ENCODE peak calls at places on chromosomes 3 and 15, in ten cellular contexts. Q is transverse colon, Z is B cell, Y is cardiac muscle cell, O is AG10803, V is breast epithelium, S is omental fat pad, L is spleen, F is upper lobe of left lung, W is OCI-LY7. D is an unnamed sample.

GRCh38 chr3:152316318-152316717 is 47.6 kb downstream of the MBNL1 start:
- DNase-seq in V (no peak), W (no peak), Q (no peak), S (no peak), Z (no peak), L (no peak), O (no peak), F (no peak), Y (no peak), D (no peak)

GRCh38 chr3:39192490-39193092 is at the start of gene XIRP1:
- DNase-seq in Q (no peak), F (no peak), W (no peak), O (no peak), Z (no peak), V (no peak), Y (peak), L (no peak), S (no peak), D (no peak)

GRCh38 chr3:43997788-43998373 is 243.8 kb upstream of the TOPAZ1 start:
- DNase-seq in S (no peak), Z (no peak), O (peak), W (peak), L (no peak), Y (peak), Q (no peak), V (no peak), F (no peak), D (peak)

GRCh38 chr15:36364377-36364776 is 215.0 kb upstream of the CDIN1 start:
- DNase-seq in V (no peak), F (no peak), O (no peak), Q (no peak), W (no peak), S (no peak), L (no peak), Y (no peak), Z (no peak), D (no peak)

GRCh38 chr15:78810377-78811123 is 714 bp downstream of the ADAMTS7 start:
- DNase-seq in O (peak), Y (peak), L (peak), Q (peak), F (no peak), S (no peak), Z (no peak), W (no peak), V (no peak), D (peak)

GRCh38 chr15:94229591-94230365 is 1.6 kb upstream of the MCTP2 start:
- DNase-seq in V (no peak), W (no peak), Q (no peak), L (no peak), F (no peak), Y (no peak), O (no peak), S (no peak), Z (peak), D (peak)

GRCh38 chr3:178455966-178456365 is 80.3 kb upstream of the KCNMB2 start:
- DNase-seq in L (no peak), W (no peak), S (no peak), Q (no peak), V (no peak), O (no peak), F (no peak), Y (no peak), Z (no peak), D (no peak)

GRCh38 chr15:88651293-88651692 is 12.5 kb downstream of the ISG20 start:
- DNase-seq in Z (no peak), O (peak), Y (no peak), Q (no peak), F (no peak), W (no peak), S (no peak), L (no peak), V (no peak), D (no peak)

GRCh38 chr15:39248204-39248603 is 332.7 kb upstream of the THBS1 start:
- DNase-seq in Z (no peak), O (peak), V (no peak), Y (no peak), Q (no peak), W (no peak), L (no peak), F (peak), S (no peak), D (no peak)

GRCh38 chr3:66378256-66378655 is 122.6 kb downstream of the LRIG1 start:
- DNase-seq in F (no peak), L (no peak), Y (peak), W (peak), Z (no peak), S (no peak), O (no peak), Q (no peak), V (no peak), D (no peak)

GRCh38 chr15:63997715-63998442 is 48.4 kb downstream of the DAPK2 start:
- DNase-seq in Y (no peak), O (no peak), V (no peak), Q (no peak), L (no peak), Z (no peak), F (no peak), S (no peak), W (no peak), D (no peak)

GRCh38 chr15:89017370-89018066 is 70.7 kb upstream of the ABHD2 start:
- DNase-seq in Q (peak), L (peak), F (peak), S (peak), O (peak), Y (peak), V (peak), Z (peak), W (peak), D (peak)

GRCh38 chr15:65914981-65915925 is 46.0 kb downstream of the RAB11A start:
- DNase-seq in F (no peak), Y (no peak), S (no peak), W (peak), L (no peak), Z (peak), O (no peak), V (no peak), Q (no peak), D (no peak)

GRCh38 chr3:66442254-66443249 is 58.3 kb downstream of the LRIG1 start:
- DNase-seq in Y (peak), Q (peak), S (no peak), F (peak), L (no peak), W (no peak), O (peak), V (no peak), Z (no peak), D (no peak)

GRCh38 chr3:71087109-71088018 is 496.2 kb downstream of the FOXP1 start:
- DNase-seq in S (no peak), V (no peak), Z (peak), Q (no peak), W (peak), Y (no peak), O (peak), F (no peak), L (no peak), D (peak)

GRCh38 chr3:122088519-122088918 is 33.4 kb downstream of the CD86 start:
- DNase-seq in V (no peak), Q (no peak), Y (no peak), Z (no peak), F (no peak), O (no peak), L (no peak), S (no peak), W (no peak), D (no peak)

GRCh38 chr15:45391746-45392711 is 13.7 kb upstream of the GATM start:
- DNase-seq in Q (no peak), W (peak), L (no peak), Y (no peak), S (no peak), Z (peak), O (no peak), V (no peak), F (no peak), D (peak)

GRCh38 chr3:194750409-194750808 is 64.7 kb downstream of the FAM43A start:
- DNase-seq in O (no peak), F (no peak), Z (no peak), W (no peak), Y (no peak), L (no peak), V (no peak), S (no peak), Q (no peak), D (no peak)

GRCh38 chr3:126850370-126851085 is 132.4 kb upstream of the PLXNA1 start:
- DNase-seq in O (peak), W (no peak), F (peak), Y (peak), Q (no peak), L (peak), S (no peak), Z (no peak), V (no peak), D (no peak)

GRCh38 chr3:188286087-188286513 is 132.1 kb downstream of the LPP start:
- DNase-seq in O (peak), V (no peak), Q (no peak), W (no peak), Y (no peak), Z (no peak), S (no peak), F (no peak), L (no peak), D (no peak)

GRCh38 chr15:67241132-67241855 is 13.2 kb downstream of the AAGAB start:
- DNase-seq in Y (no peak), S (no peak), Q (no peak), L (no peak), O (no peak), F (no peak), Z (no peak), V (no peak), W (peak), D (peak)

GRCh38 chr3:75136100-75136897 is 521.8 kb upstream of the CNTN3 start:
- DNase-seq in O (no peak), V (no peak), Q (no peak), S (no peak), Z (no peak), L (no peak), Y (no peak), W (no peak), F (no peak), D (no peak)

GRCh38 chr3:72810063-72810462 is 38.2 kb downstream of the SHQ1 start:
- DNase-seq in Q (no peak), O (no peak), Z (no peak), V (no peak), F (no peak), Y (no peak), W (no peak), L (no peak), S (no peak), D (no peak)

GRCh38 chr3:161409069-161409468 is 37.8 kb upstream of the SPTSSB start:
- DNase-seq in Q (no peak), W (peak), O (peak), L (no peak), Y (no peak), V (no peak), S (no peak), F (no peak), Z (no peak), D (no peak)

GRCh38 chr15:78915341-78916087 is 29.3 kb downstream of the CTSH start:
- DNase-seq in Q (peak), V (no peak), F (peak), Y (no peak), Z (no peak), L (no peak), O (peak), S (no peak), W (no peak), D (no peak)

GRCh38 chr3:187978433-187979011 is 175.4 kb upstream of the LPP start:
- DNase-seq in W (peak), Z (peak), Q (no peak), L (no peak), Y (no peak), V (no peak), O (no peak), S (no peak), F (no peak), D (no peak)

DNA sequence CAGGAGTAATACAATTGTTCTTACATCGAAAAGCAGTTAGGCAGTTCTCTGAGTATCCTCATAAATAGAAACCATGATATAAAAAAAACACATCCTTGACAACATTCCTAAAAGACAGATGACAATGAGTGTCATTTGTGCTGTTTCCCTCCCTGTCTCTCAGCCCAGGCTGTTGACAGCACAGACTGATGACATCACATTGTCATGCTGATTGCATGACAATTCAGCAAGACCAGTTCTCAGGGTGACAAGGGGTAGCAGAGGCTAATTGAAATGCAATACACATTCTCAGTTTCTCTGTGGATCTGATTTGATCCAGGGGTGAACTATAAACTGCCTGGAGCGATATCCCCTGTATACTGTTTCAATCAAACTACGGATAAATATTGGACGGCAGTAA is 16.9 kb upstream of the EIF1B start:
- DNase-seq in S (no peak), O (no peak), W (no peak), Q (no peak), V (no peak), F (no peak), Z (no peak), L (no peak), Y (peak), D (no peak)
- TF ChIP-seq CTCF in S (no peak), O (no peak), W (no peak), Q (no peak), V (no peak), F (no peak), Z (no peak), L (no peak), Y (no peak), D (no peak)

DNA sequence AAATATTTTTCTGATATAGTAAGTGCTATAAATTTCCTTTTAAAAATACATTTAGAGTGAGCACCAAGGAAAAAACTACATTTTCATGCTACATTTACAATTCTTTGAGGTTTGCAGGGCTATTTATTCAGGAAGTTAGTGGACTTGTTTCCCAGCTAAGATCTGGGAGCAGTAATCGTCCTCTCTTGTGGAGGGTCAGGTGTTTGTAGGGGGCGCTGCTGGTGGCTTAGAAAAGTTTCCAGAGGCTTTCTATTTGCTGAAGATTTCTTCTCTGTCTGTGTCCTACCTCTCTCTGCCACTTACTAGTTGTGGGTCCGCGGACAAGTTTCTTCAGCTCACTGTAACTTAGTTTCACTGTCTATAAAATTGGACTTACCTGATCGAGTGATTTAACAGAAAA is 163.9 kb downstream of the PEX5L start:
- DNase-seq in Q (no peak), Z (no peak), W (no peak), Y (no peak), F (no peak), S (no peak), O (no peak), L (no peak), V (no peak), D (no peak)
- TF ChIP-seq CTCF in Q (no peak), Z (no peak), W (peak), Y (no peak), F (no peak), S (no peak), O (no peak), L (no peak), V (no peak), D (no peak)

GRCh38 chr15:31367021-31367729 is 40.5 kb downstream of the KLF13 start:
- DNase-seq in Y (no peak), F (peak), O (no peak), V (no peak), W (no peak), Z (no peak), S (no peak), Q (no peak), L (peak), D (no peak)

GRCh38 chr15:31367730-31368344 is 41.2 kb downstream of the KLF13 start:
- DNase-seq in F (no peak), Q (peak), O (no peak), L (peak), Y (no peak), Z (no peak), W (peak), S (no peak), V (no peak), D (no peak)

GRCh38 chr15:31365655-31366127 is 39.1 kb downstream of the KLF13 start:
- DNase-seq in W (peak), Q (peak), S (peak), L (peak), Y (peak), O (peak), V (peak), F (peak), Z (peak), D (peak)

GRCh38 chr15:31365032-31365654 is 38.5 kb downstream of the KLF13 start:
- DNase-seq in S (no peak), W (no peak), L (peak), F (no peak), V (no peak), Y (no peak), O (no peak), Q (no peak), Z (no peak), D (no peak)

DNA sequence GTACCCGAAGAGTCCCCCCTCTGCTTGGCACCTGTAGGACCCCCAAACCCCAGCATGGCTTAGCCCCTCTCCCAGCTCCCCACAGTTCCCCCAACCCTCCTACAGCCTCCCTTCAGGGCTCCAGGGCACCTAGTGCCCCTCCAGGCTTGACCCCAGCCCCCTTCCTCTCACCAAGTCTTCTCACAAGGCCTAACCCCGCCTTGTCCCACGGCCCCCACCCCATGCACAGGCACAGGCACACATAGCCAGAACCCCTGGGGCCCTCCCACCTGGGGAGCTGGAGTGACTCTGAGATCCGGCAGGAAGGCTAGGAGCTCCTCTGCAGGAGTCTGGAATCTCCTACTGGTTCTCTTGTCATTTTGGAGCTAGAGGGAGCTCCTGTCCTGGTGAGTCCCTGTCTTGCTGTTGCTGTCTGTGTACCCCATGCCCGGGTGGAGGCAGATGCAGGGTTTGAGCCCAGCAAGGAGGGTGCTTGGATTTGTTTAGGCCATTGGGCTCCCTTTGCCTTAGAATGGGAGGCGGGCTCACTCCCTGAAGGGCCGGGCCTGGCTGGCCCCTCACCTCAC is 39.6 kb downstream of the KLF13 start:
- DNase-seq in F (no peak), O (peak), S (no peak), Y (no peak), L (peak), W (no peak), V (no peak), Q (peak), Z (no peak), D (no peak)
- TF ChIP-seq CTCF in F (peak), O (peak), S (no peak), Y (peak), L (no peak), W (no peak), V (peak), Q (no peak), Z (no peak), D (no peak)

GRCh38 chr3:120566243-120566980 is 29.7 kb upstream of the NDUFB4 start:
- DNase-seq in Q (no peak), Z (no peak), W (no peak), S (no peak), V (no peak), F (no peak), L (no peak), Y (no peak), O (no peak), D (no peak)

GRCh38 chr3:120569224-120569915 is 26.8 kb upstream of the NDUFB4 start:
- DNase-seq in L (no peak), Y (peak), F (no peak), Z (no peak), O (no peak), S (no peak), W (no peak), V (no peak), Q (no peak), D (no peak)

GRCh38 chr3:120568624-120569023 is 27.5 kb upstream of the NDUFB4 start:
- DNase-seq in Z (no peak), W (no peak), Q (no peak), L (no peak), F (no peak), O (peak), Y (no peak), S (no peak), V (no peak), D (no peak)

GRCh38 chr3:120568198-120568523 is 28.0 kb upstream of the NDUFB4 start:
- DNase-seq in F (no peak), O (no peak), S (no peak), Q (no peak), Z (no peak), W (no peak), L (no peak), V (no peak), Y (no peak), D (no peak)

GRCh38 chr3:120567370-120568197 is 28.6 kb upstream of the NDUFB4 start:
- DNase-seq in F (no peak), O (peak), L (no peak), W (peak), Q (no peak), Z (no peak), Y (peak), S (no peak), V (no peak), D (no peak)
- TF ChIP-seq CTCF in F (peak), O (peak), L (no peak), W (peak), Q (no peak), Z (peak), Y (peak), S (no peak), V (peak), D (peak)